ENCODE peak calls at places on chromosomes 13 and 19, in seven cellular contexts. J, F, H, Q, W, P and M are unnamed samples.
A peak's percentile ranks its signal among the peaks of the same experiment; 100 is the strongest.

GRCh38 chr13:50370303-50370950 is 355.2 kb downstream of the KCNRG start:
- DNase-seq in J (no peak), F (no peak), H (no peak), Q (peak; percentile 17), W (no peak), P (no peak), M (no peak)

GRCh38 chr13:46663644-46664043 is 110.7 kb downstream of the LRCH1 start:
- DNase-seq in J (no peak), F (no peak), H (no peak), Q (no peak), W (no peak), P (no peak), M (no peak)

GRCh38 chr19:49983645-49984229 is 22.8 kb upstream of the SIGLEC11 start:
- DNase-seq in J (peak; percentile 75), F (peak; percentile 34), H (peak; percentile 69), Q (no peak), W (peak; percentile 41), P (peak; percentile 52), M (no peak)

GRCh38 chr13:55244991-55245644 is 1895.6 kb upstream of the PRR20A start:
- DNase-seq in J (no peak), F (no peak), H (no peak), Q (no peak), W (no peak), P (no peak), M (peak; percentile 7)

GRCh38 chr19:33678796-33679195 is 57.0 kb downstream of the CHST8 start:
- DNase-seq in J (no peak), F (no peak), H (no peak), Q (no peak), W (no peak), P (no peak), M (no peak)

GRCh38 chr19:6970478-6970877 is 50.8 kb downstream of the MBD3L2B start:
- DNase-seq in J (no peak), F (no peak), H (no peak), Q (no peak), W (no peak), P (no peak), M (no peak)

GRCh38 chr19:33719366-33720154 is 77.1 kb upstream of the KCTD15 start:
- DNase-seq in J (no peak), F (no peak), H (no peak), Q (no peak), W (no peak), P (no peak), M (no peak)

GRCh38 chr13:35723820-35724219 is 247.3 kb upstream of the MAB21L1 start:
- DNase-seq in J (peak; percentile 39), F (peak; percentile 37), H (no peak), Q (no peak), W (peak; percentile 48), P (peak; percentile 66), M (no peak)

GRCh38 chr13:49517461-49517860 is 21.7 kb downstream of the PHF11 start:
- DNase-seq in J (no peak), F (no peak), H (no peak), Q (no peak), W (no peak), P (peak; percentile 23), M (no peak)

GRCh38 chr19:2820112-2820702 is 539 bp downstream of the ZNF554 start:
- DNase-seq in J (no peak), F (no peak), H (peak; percentile 50), Q (no peak), W (no peak), P (no peak), M (no peak)

GRCh38 chr13:29454931-29455481 is 140.5 kb downstream of the SLC7A1 start:
- DNase-seq in J (no peak), F (no peak), H (no peak), Q (no peak), W (no peak), P (peak; percentile 34), M (no peak)

GRCh38 chr13:97307882-97308624 is 85.9 kb downstream of the MBNL2 start:
- DNase-seq in J (no peak), F (no peak), H (no peak), Q (no peak), W (peak; percentile 44), P (peak; percentile 63), M (no peak)

GRCh38 chr13:85657942-85658341 is 141.3 kb downstream of the SLITRK6 start:
- DNase-seq in J (no peak), F (no peak), H (no peak), Q (no peak), W (no peak), P (no peak), M (no peak)

GRCh38 chr13:32032780-32033179 is 1.2 kb downstream of the FRY start:
- DNase-seq in J (no peak), F (no peak), H (no peak), Q (no peak), W (no peak), P (no peak), M (peak; percentile 50)

GRCh38 chr13:62678039-62678438 is 1262.4 kb upstream of the PCDH20 start:
- DNase-seq in J (no peak), F (no peak), H (no peak), Q (no peak), W (no peak), P (no peak), M (no peak)

GRCh38 chr19:12668937-12669271 is 2.3 kb downstream of the WDR83 start:
- DNase-seq in J (peak; percentile 70), F (peak; percentile 60), H (peak; percentile 76), Q (no peak), W (peak; percentile 45), P (peak; percentile 59), M (peak; percentile 25)

GRCh38 chr13:78816592-78816991 is 157.6 kb upstream of the OBI1 start:
- DNase-seq in J (no peak), F (no peak), H (no peak), Q (no peak), W (no peak), P (no peak), M (no peak)

GRCh38 chr13:48216204-48216711 is 16.7 kb upstream of the ITM2B start:
- DNase-seq in J (no peak), F (no peak), H (no peak), Q (no peak), W (no peak), P (no peak), M (no peak)

GRCh38 chr13:77565635-77566034 is 30.1 kb downstream of the SCEL start:
- DNase-seq in J (no peak), F (no peak), H (no peak), Q (peak; percentile 25), W (no peak), P (peak; percentile 58), M (peak; percentile 13)

GRCh38 chr19:10660346-10660745 is 6.2 kb downstream of the ILF3 start:
- DNase-seq in J (no peak), F (no peak), H (no peak), Q (no peak), W (no peak), P (no peak), M (no peak)

GRCh38 chr13:75637101-75637774 is 1.1 kb downstream of the LMO7 start:
- DNase-seq in J (no peak), F (no peak), H (no peak), Q (no peak), W (no peak), P (peak; percentile 21), M (no peak)

GRCh38 chr13:43545317-43545874 is 241.4 kb downstream of the ENOX1 start:
- DNase-seq in J (peak; percentile 28), F (no peak), H (no peak), Q (no peak), W (no peak), P (peak; percentile 76), M (peak; percentile 65)

GRCh38 chr13:106796280-106797047 is 228.5 kb upstream of the ARGLU1 start:
- DNase-seq in J (no peak), F (no peak), H (no peak), Q (peak; percentile 32), W (no peak), P (peak; percentile 2), M (no peak)

GRCh38 chr19:41447732-41448332 is 4.9 kb downstream of the ERICH4 start:
- DNase-seq in J (no peak), F (no peak), H (no peak), Q (no peak), W (no peak), P (no peak), M (no peak)
- TF ChIP-seq CTCF in J (no peak), F (no peak), H (no peak), Q (no peak), W (no peak), P (peak; percentile 14), M (no peak)

GRCh38 chr13:109697936-109698335 is 88.4 kb downstream of the IRS2 start:
- DNase-seq in J (no peak), F (no peak), H (no peak), Q (no peak), W (no peak), P (no peak), M (no peak)
- H3K4me3 ChIP-seq in J (no peak overlapping the region), F (no peak overlapping the region), H (no peak overlapping the region), Q (no peak overlapping the region), W (no peak overlapping the region), P (no peak overlapping the region), M (no peak overlapping the region)

GRCh38 chr19:53808710-53809125 is 15.4 kb downstream of the NLRP12 start:
- DNase-seq in J (no peak), F (no peak), H (no peak), Q (no peak), W (no peak), P (peak; percentile 73), M (no peak)
- TF ChIP-seq CTCF in J (no peak), F (no peak), H (peak; percentile 41), Q (peak; percentile 12), W (peak; percentile 15), P (peak; percentile 74), M (peak; percentile 54)

GRCh38 chr13:99953138-99953755 is 18.3 kb downstream of the ZIC5 start:
- DNase-seq in J (no peak), F (no peak), H (no peak), Q (no peak), W (no peak), P (no peak), M (no peak)

GRCh38 chr13:99956473-99957349 is 14.9 kb downstream of the ZIC5 start:
- DNase-seq in J (no peak), F (peak; percentile 19), H (no peak), Q (no peak), W (no peak), P (no peak), M (no peak)

GRCh38 chr13:99955107-99955746 is 16.3 kb downstream of the ZIC5 start:
- DNase-seq in J (no peak), F (no peak), H (no peak), Q (no peak), W (no peak), P (no peak), M (no peak)

GRCh38 chr13:99958402-99959126 is 13.0 kb downstream of the ZIC5 start:
- DNase-seq in J (no peak), F (no peak), H (no peak), Q (no peak), W (no peak), P (no peak), M (no peak)

DNA sequence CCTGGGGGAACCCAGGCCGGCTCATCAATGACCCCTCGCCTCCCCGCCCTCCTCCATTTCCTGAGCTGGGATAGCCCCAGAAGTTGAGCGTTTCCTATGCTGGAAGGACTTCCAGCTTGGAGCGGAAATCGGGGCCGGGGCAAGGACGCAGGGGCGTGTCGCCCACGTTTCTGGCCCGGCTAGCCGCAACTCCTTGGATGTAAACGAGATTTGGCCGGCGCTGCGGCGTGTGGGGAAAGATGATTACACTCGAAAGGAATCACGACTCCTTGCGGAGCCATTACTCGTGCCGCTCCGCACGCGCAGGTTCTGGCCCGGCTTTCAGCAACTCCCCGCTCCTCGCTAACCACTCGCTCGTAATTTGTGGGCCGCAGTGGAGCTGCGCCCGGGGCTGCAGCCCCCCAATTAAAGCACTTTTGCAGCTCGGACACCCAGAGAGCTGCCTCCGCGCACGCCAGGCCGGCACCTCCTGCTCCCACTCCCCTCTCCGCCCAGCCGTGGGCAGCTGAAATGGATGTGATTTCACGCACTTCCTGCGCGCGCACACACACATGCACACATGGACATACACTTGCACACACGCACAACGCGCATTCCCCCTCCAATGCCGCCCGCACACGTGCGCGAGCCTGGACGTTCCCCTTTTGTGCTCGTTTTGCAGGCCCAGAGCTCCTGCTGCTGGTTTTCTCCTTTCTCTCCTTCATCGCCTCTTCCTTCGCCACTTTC is 15.7 kb downstream of the ZIC5 start:
- DNase-seq in J (no peak), F (peak; percentile 40), H (no peak), Q (no peak), W (no peak), P (peak; percentile 57), M (no peak)
- H3K4me3 ChIP-seq in J (no peak overlapping the region), F (peak overlapping the region; percentile 49), H (peak overlapping the region; percentile 38), Q (no peak overlapping the region), W (peak overlapping the region; percentile 32), P (peak overlapping the region; percentile 20), M (no peak overlapping the region)